ENCODE peak calls at places on chromosomes 2 and 18, in six cellular contexts. One of them, this sample, is unnamed.

GRCh38 chr2:7566382-7566881 is 649.2 kb downstream of the RNF144A start:
- DNase-seq in stomach: no peak
- DNase-seq in sigmoid colon: no peak
- DNase-seq in breast epithelium: no peak
- DNase-seq in ovary: no peak
- DNase-seq in uterus: no peak
- DNase-seq in this sample: no peak

GRCh38 chr2:133200684-133201421 is 367.4 kb downstream of the NCKAP5 start:
- DNase-seq in uterus: no peak
- DNase-seq in sigmoid colon: no peak
- DNase-seq in ovary: no peak
- DNase-seq in stomach: no peak
- DNase-seq in breast epithelium: no peak
- DNase-seq in this sample: no peak

GRCh38 chr18:28147674-28148171 is 29.2 kb downstream of the CDH2 start:
- DNase-seq in uterus: no peak
- DNase-seq in sigmoid colon: no peak
- DNase-seq in stomach: no peak
- DNase-seq in ovary: no peak
- DNase-seq in breast epithelium: no peak
- DNase-seq in this sample: no peak

GRCh38 chr18:944440-944839 is 39.8 kb downstream of the ADCYAP1 start:
- DNase-seq in breast epithelium: no peak
- DNase-seq in uterus: no peak
- DNase-seq in ovary: no peak
- DNase-seq in stomach: no peak
- DNase-seq in sigmoid colon: no peak
- DNase-seq in this sample: no peak

GRCh38 chr2:39918886-39919285 is 139.8 kb upstream of the THUMPD2 start:
- DNase-seq in sigmoid colon: no peak
- DNase-seq in breast epithelium: no peak
- DNase-seq in stomach: no peak
- DNase-seq in ovary: no peak
- DNase-seq in uterus: no peak
- DNase-seq in this sample: no peak

GRCh38 chr18:23225518-23225917 is 90.2 kb downstream of the CABLES1 start:
- DNase-seq in breast epithelium: no peak
- DNase-seq in stomach: no peak
- DNase-seq in uterus: peak; percentile 43
- DNase-seq in sigmoid colon: peak; percentile 74
- DNase-seq in ovary: peak; percentile 58
- DNase-seq in this sample: no peak

GRCh38 chr2:129904532-129905446 is 74.7 kb upstream of the RAB6C start:
- DNase-seq in uterus: no peak
- DNase-seq in stomach: peak; percentile 17
- DNase-seq in ovary: no peak
- DNase-seq in breast epithelium: no peak
- DNase-seq in sigmoid colon: no peak
- DNase-seq in this sample: no peak

GRCh38 chr2:45904267-45904921 is 252.9 kb downstream of the PRKCE start:
- DNase-seq in stomach: no peak
- DNase-seq in sigmoid colon: no peak
- DNase-seq in ovary: peak; percentile 12
- DNase-seq in uterus: no peak
- DNase-seq in breast epithelium: no peak
- DNase-seq in this sample: no peak

GRCh38 chr2:238090887-238091286 is 9.3 kb upstream of the ESPNL start:
- DNase-seq in uterus: no peak
- DNase-seq in ovary: no peak
- DNase-seq in breast epithelium: no peak
- DNase-seq in sigmoid colon: no peak
- DNase-seq in stomach: peak; percentile 19
- DNase-seq in this sample: no peak

GRCh38 chr2:37827911-37828411 is 97.1 kb upstream of the RMDN2 start:
- DNase-seq in stomach: no peak
- DNase-seq in sigmoid colon: no peak
- DNase-seq in ovary: no peak
- DNase-seq in uterus: no peak
- DNase-seq in breast epithelium: no peak
- DNase-seq in this sample: no peak

GRCh38 chr18:31498450-31499156 is 626 bp downstream of the DSG2 start:
- DNase-seq in sigmoid colon: no peak
- DNase-seq in breast epithelium: no peak
- DNase-seq in uterus: peak; percentile 15
- DNase-seq in stomach: no peak
- DNase-seq in ovary: peak; percentile 32
- DNase-seq in this sample: no peak

GRCh38 chr18:11074879-11075278 is 74.5 kb downstream of the PIEZO2 start:
- DNase-seq in uterus: no peak
- DNase-seq in stomach: no peak
- DNase-seq in sigmoid colon: no peak
- DNase-seq in ovary: no peak
- DNase-seq in breast epithelium: no peak
- DNase-seq in this sample: no peak

GRCh38 chr2:114175507-114175906 is 266.9 kb upstream of the DPP10 start:
- DNase-seq in uterus: no peak
- DNase-seq in stomach: no peak
- DNase-seq in ovary: no peak
- DNase-seq in breast epithelium: no peak
- DNase-seq in sigmoid colon: no peak
- DNase-seq in this sample: no peak

GRCh38 chr2:187215576-187216240 is 232.3 kb downstream of the CALCRL start:
- DNase-seq in sigmoid colon: no peak
- DNase-seq in stomach: no peak
- DNase-seq in ovary: no peak
- DNase-seq in uterus: no peak
- DNase-seq in breast epithelium: no peak
- DNase-seq in this sample: no peak

GRCh38 chr2:153478289-153479261 is at the start of gene RPRM:
- DNase-seq in uterus: peak; percentile 89
- DNase-seq in stomach: peak; percentile 72
- DNase-seq in breast epithelium: no peak
- DNase-seq in sigmoid colon: peak; percentile 93
- DNase-seq in ovary: peak; percentile 91
- DNase-seq in this sample: no peak

GRCh38 chr18:42086288-42086687 is 131.3 kb downstream of the PIK3C3 start:
- DNase-seq in breast epithelium: no peak
- DNase-seq in stomach: no peak
- DNase-seq in uterus: no peak
- DNase-seq in ovary: no peak
- DNase-seq in sigmoid colon: no peak
- DNase-seq in this sample: no peak

GRCh38 chr2:85772841-85773491 is 19.2 kb downstream of the ATOH8 start:
- DNase-seq in sigmoid colon: peak; percentile 89
- DNase-seq in stomach: no peak
- DNase-seq in uterus: no peak
- DNase-seq in breast epithelium: no peak
- DNase-seq in ovary: no peak
- DNase-seq in this sample: no peak

GRCh38 chr18:78918707-78919106 is 60.9 kb upstream of the SALL3 start:
- DNase-seq in stomach: no peak
- DNase-seq in uterus: no peak
- DNase-seq in ovary: no peak
- DNase-seq in sigmoid colon: peak; percentile 39
- DNase-seq in breast epithelium: no peak
- DNase-seq in this sample: no peak

GRCh38 chr18:3425450-3425849 is 24.5 kb upstream of the TGIF1 start:
- DNase-seq in uterus: no peak
- DNase-seq in breast epithelium: no peak
- DNase-seq in stomach: no peak
- DNase-seq in ovary: no peak
- DNase-seq in sigmoid colon: no peak
- DNase-seq in this sample: no peak

GRCh38 chr2:3126171-3126685 is 251.4 kb downstream of the EIPR1 start:
- DNase-seq in ovary: no peak
- DNase-seq in breast epithelium: no peak
- DNase-seq in sigmoid colon: no peak
- DNase-seq in stomach: no peak
- DNase-seq in uterus: no peak
- DNase-seq in this sample: no peak

GRCh38 chr2:102848366-102848839 is 86.6 kb downstream of the TMEM182 start:
- DNase-seq in ovary: no peak
- DNase-seq in stomach: peak; percentile 66
- DNase-seq in uterus: peak; percentile 30
- DNase-seq in breast epithelium: no peak
- DNase-seq in sigmoid colon: peak; percentile 76
- DNase-seq in this sample: no peak

GRCh38 chr2:21966139-21966538 is 842.4 kb downstream of the TDRD15 start:
- DNase-seq in uterus: no peak
- DNase-seq in ovary: no peak
- DNase-seq in breast epithelium: no peak
- DNase-seq in stomach: no peak
- DNase-seq in sigmoid colon: no peak
- DNase-seq in this sample: no peak

GRCh38 chr2:230218411-230218810 is 1.4 kb downstream of the SP110 start:
- DNase-seq in ovary: no peak
- DNase-seq in stomach: no peak
- DNase-seq in uterus: no peak
- DNase-seq in sigmoid colon: no peak
- DNase-seq in breast epithelium: no peak
- DNase-seq in this sample: no peak

GRCh38 chr2:230221533-230221932 is 1.7 kb upstream of the SP110 start:
- DNase-seq in sigmoid colon: no peak
- DNase-seq in stomach: no peak
- DNase-seq in breast epithelium: no peak
- DNase-seq in uterus: no peak
- DNase-seq in ovary: no peak
- DNase-seq in this sample: no peak

GRCh38 chr2:230220347-230220969 is 674 bp upstream of the SP110 start:
- DNase-seq in sigmoid colon: no peak
- DNase-seq in uterus: no peak
- DNase-seq in ovary: no peak
- DNase-seq in breast epithelium: no peak
- DNase-seq in stomach: no peak
- DNase-seq in this sample: no peak

GRCh38 chr2:230217424-230217823 is 2.4 kb downstream of the SP110 start:
- DNase-seq in breast epithelium: no peak
- DNase-seq in ovary: no peak
- DNase-seq in stomach: no peak
- DNase-seq in uterus: no peak
- DNase-seq in sigmoid colon: no peak
- DNase-seq in this sample: no peak

DNA sequence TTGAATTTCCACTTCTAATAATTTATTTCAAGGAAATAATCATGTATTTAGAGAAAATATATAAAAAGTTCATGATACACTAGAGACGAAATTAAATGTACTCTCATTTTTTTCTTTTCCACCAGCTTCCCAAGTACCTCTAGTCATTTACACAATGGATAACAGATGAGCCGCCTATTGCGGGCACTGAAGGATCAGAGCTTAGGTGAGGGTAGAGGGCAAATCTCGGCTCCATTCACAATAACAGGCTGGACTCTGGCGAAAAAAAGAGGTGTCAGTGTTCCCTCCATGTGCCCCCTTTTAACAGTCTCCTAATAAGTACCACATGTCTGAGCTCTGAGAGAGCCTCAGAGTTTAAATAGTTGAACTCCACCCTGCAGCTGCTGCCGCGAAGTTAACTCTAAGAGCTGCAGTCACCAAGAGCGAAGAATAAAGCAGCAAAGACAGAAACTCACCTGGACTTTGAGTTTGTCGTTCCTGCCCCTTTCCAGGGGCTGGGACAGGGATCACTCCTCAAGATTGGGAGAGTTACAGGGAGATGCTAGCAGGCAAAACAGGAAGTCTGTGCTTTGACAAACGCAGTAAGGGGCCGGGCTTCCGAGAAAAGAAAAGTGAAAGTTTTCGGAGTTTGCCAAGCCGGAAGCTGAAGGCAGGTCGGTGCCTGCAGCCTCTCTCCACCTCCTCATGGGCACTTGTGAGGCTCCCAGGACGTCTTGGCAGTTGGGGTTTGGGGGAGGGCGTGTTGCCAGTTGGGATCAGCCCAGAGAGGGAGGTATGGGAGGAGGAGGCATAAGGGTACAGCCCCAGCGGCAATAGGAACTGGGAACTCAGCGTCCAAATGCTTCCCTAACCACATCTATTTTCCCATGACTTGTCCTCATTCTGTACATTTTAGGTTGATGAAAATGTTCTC is at the start of gene SP110:
- DNase-seq in uterus: peak; percentile 76
- DNase-seq in sigmoid colon: peak; percentile 89
- DNase-seq in breast epithelium: peak; percentile 88
- DNase-seq in ovary: peak; percentile 72
- DNase-seq in stomach: peak; percentile 88
- DNase-seq in this sample: peak; percentile 39
- H3K4me3 ChIP-seq in uterus: peak within 1 kb of the TSS; percentile 64
- H3K4me3 ChIP-seq in sigmoid colon: peak within 1 kb of the TSS; percentile 57
- H3K4me3 ChIP-seq in breast epithelium: peak within 1 kb of the TSS; percentile 68
- H3K4me3 ChIP-seq in ovary: peak within 1 kb of the TSS; percentile 48
- H3K4me3 ChIP-seq in stomach: peak within 1 kb of the TSS; percentile 61
- H3K4me3 ChIP-seq in this sample: peak within 1 kb of the TSS; percentile 73

GRCh38 chr2:99697811-99698568 is 208.2 kb upstream of the REV1 start:
- DNase-seq in uterus: no peak
- DNase-seq in ovary: peak; percentile 62
- DNase-seq in stomach: no peak
- DNase-seq in sigmoid colon: no peak
- DNase-seq in breast epithelium: no peak
- DNase-seq in this sample: no peak
- H3K36me3 ChIP-seq in uterus: no peaks in the 10 kb centered on the region
- H3K36me3 ChIP-seq in ovary: no peaks in the 10 kb centered on the region
- H3K36me3 ChIP-seq in stomach: no peaks in the 10 kb centered on the region
- H3K36me3 ChIP-seq in sigmoid colon: no peaks in the 10 kb centered on the region
- H3K36me3 ChIP-seq in breast epithelium: no peaks in the 10 kb centered on the region
- H3K36me3 ChIP-seq in this sample: no peaks in the 10 kb centered on the region

GRCh38 chr2:219362524-219363164 is 25.1 kb downstream of the DNPEP start:
- DNase-seq in sigmoid colon: peak; percentile 82
- DNase-seq in breast epithelium: no peak
- DNase-seq in stomach: no peak
- DNase-seq in ovary: no peak
- DNase-seq in uterus: peak; percentile 43
- DNase-seq in this sample: no peak

GRCh38 chr2:219356834-219357233 is 24.3 kb upstream of the RESP18 start:
- DNase-seq in sigmoid colon: no peak
- DNase-seq in ovary: no peak
- DNase-seq in uterus: no peak
- DNase-seq in breast epithelium: no peak
- DNase-seq in stomach: no peak
- DNase-seq in this sample: no peak

GRCh38 chr2:219354582-219354981 is 22.0 kb upstream of the RESP18 start:
- DNase-seq in ovary: no peak
- DNase-seq in uterus: no peak
- DNase-seq in breast epithelium: no peak
- DNase-seq in sigmoid colon: no peak
- DNase-seq in stomach: no peak
- DNase-seq in this sample: no peak

GRCh38 chr2:219362072-219362471 is 25.6 kb downstream of the DNPEP start:
- DNase-seq in stomach: no peak
- DNase-seq in sigmoid colon: no peak
- DNase-seq in breast epithelium: no peak
- DNase-seq in uterus: no peak
- DNase-seq in ovary: no peak
- DNase-seq in this sample: no peak

GRCh38 chr2:219358170-219359075 is 25.9 kb upstream of the RESP18 start:
- DNase-seq in stomach: no peak
- DNase-seq in breast epithelium: no peak
- DNase-seq in sigmoid colon: no peak
- DNase-seq in ovary: no peak
- DNase-seq in uterus: no peak
- DNase-seq in this sample: no peak
- TF ChIP-seq POLR2A in stomach: no peak
- TF ChIP-seq POLR2A in breast epithelium: no peak
- TF ChIP-seq POLR2A in sigmoid colon: no peak
- TF ChIP-seq POLR2A in ovary: no peak
- TF ChIP-seq POLR2A in uterus: no peak
- TF ChIP-seq POLR2A in this sample: no peak

GRCh38 chr2:241315879-241316700 is at the start of gene SEPTIN2:
- DNase-seq in ovary: no peak
- DNase-seq in sigmoid colon: peak; percentile 89
- DNase-seq in stomach: no peak
- DNase-seq in breast epithelium: peak; percentile 73
- DNase-seq in uterus: no peak
- DNase-seq in this sample: peak; percentile 72
- H3K4me3 ChIP-seq in ovary: peak within 1 kb of the TSS; percentile 79
- H3K4me3 ChIP-seq in sigmoid colon: peak within 1 kb of the TSS; percentile 91
- H3K4me3 ChIP-seq in stomach: peak within 1 kb of the TSS; percentile 87
- H3K4me3 ChIP-seq in breast epithelium: peak within 1 kb of the TSS; percentile 86
- H3K4me3 ChIP-seq in uterus: peak within 1 kb of the TSS; percentile 82
- H3K4me3 ChIP-seq in this sample: peak within 1 kb of the TSS; percentile 83